ENCODE peak calls at places on chromosome 6, in seven cellular contexts. B, V, Q, F, W, A and E are unnamed samples.

GRCh38 chr6:52577022-52577777 is at the start of gene TRAM2:
- DNase-seq in B (peak), V (peak), Q (peak), F (peak), W (peak), A (peak), E (peak)

GRCh38 chr6:141513830-141514229 is 618.9 kb upstream of the GJE1 start:
- DNase-seq in B (no peak), V (no peak), Q (no peak), F (peak), W (peak), A (no peak), E (no peak)

GRCh38 chr6:25223421-25224052 is 55.6 kb upstream of the CARMIL1 start:
- DNase-seq in B (no peak), V (peak), Q (no peak), F (peak), W (peak), A (no peak), E (peak)

GRCh38 chr6:25715794-25716193 is 38.7 kb upstream of the SLC17A4 start:
- DNase-seq in B (no peak), V (no peak), Q (no peak), F (no peak), W (no peak), A (no peak), E (no peak)

GRCh38 chr6:78835817-78836216 is 31.5 kb upstream of the IRAK1BP1 start:
- DNase-seq in B (no peak), V (no peak), Q (no peak), F (peak), W (no peak), A (no peak), E (no peak)

GRCh38 chr6:62265906-62266305 is 20.1 kb downstream of the KHDRBS2 start:
- DNase-seq in B (no peak), V (no peak), Q (no peak), F (no peak), W (no peak), A (no peak), E (no peak)

GRCh38 chr6:129050086-129050485 is 167.1 kb downstream of the LAMA2 start:
- DNase-seq in B (no peak), V (no peak), Q (no peak), F (no peak), W (peak), A (no peak), E (no peak)

GRCh38 chr6:16698988-16699868 is 62.0 kb downstream of the ATXN1 start:
- DNase-seq in B (no peak), V (no peak), Q (no peak), F (no peak), W (peak), A (no peak), E (no peak)

GRCh38 chr6:149026530-149026942 is 279.7 kb downstream of the UST start:
- DNase-seq in B (no peak), V (no peak), Q (no peak), F (no peak), W (peak), A (no peak), E (no peak)

GRCh38 chr6:56484669-56485068 is 158.0 kb downstream of the DST start:
- DNase-seq in B (no peak), V (no peak), Q (no peak), F (no peak), W (peak), A (no peak), E (no peak)

GRCh38 chr6:140773276-140773675 is 1359.4 kb upstream of the GJE1 start:
- DNase-seq in B (no peak), V (no peak), Q (no peak), F (no peak), W (peak), A (no peak), E (no peak)

GRCh38 chr6:38154731-38155130 is 335.2 kb downstream of the ZFAND3 start:
- DNase-seq in B (no peak), V (no peak), Q (no peak), F (no peak), W (no peak), A (no peak), E (no peak)

GRCh38 chr6:47105469-47106188 is 63.5 kb upstream of the ADGRF1 start:
- DNase-seq in B (no peak), V (no peak), Q (no peak), F (no peak), W (no peak), A (no peak), E (no peak)

GRCh38 chr6:133947302-133947900 is 5.6 kb upstream of the TBPL1 start:
- DNase-seq in B (no peak), V (no peak), Q (no peak), F (no peak), W (no peak), A (no peak), E (no peak)

GRCh38 chr6:2412731-2413130 is 167.3 kb upstream of the GMDS start:
- DNase-seq in B (no peak), V (no peak), Q (no peak), F (no peak), W (peak), A (no peak), E (no peak)

GRCh38 chr6:55445648-55446204 is 118.5 kb downstream of the GFRAL start:
- DNase-seq in B (no peak), V (no peak), Q (no peak), F (peak), W (peak), A (no peak), E (no peak)

GRCh38 chr6:121222656-121223055 is 111.6 kb downstream of the TBC1D32 start:
- DNase-seq in B (no peak), V (no peak), Q (no peak), F (no peak), W (peak), A (no peak), E (no peak)

GRCh38 chr6:28729501-28730402 is 194.0 kb downstream of the TRIM27 start:
- DNase-seq in B (no peak), V (no peak), Q (no peak), F (no peak), W (peak), A (no peak), E (no peak)

GRCh38 chr6:107741191-107741680 is 82.9 kb downstream of the SCML4 start:
- DNase-seq in B (no peak), V (no peak), Q (no peak), F (no peak), W (no peak), A (no peak), E (no peak)

GRCh38 chr6:16200231-16200941 is 38.0 kb upstream of the GMPR start:
- DNase-seq in B (no peak), V (no peak), Q (no peak), F (no peak), W (no peak), A (no peak), E (no peak)

GRCh38 chr6:140082867-140083297 is 708.4 kb upstream of the CITED2 start:
- DNase-seq in B (no peak), V (no peak), Q (no peak), F (no peak), W (peak), A (no peak), E (no peak)

GRCh38 chr6:26264547-26264946 is 100.5 kb upstream of the BTN3A2 start:
- DNase-seq in B (no peak), V (no peak), Q (no peak), F (no peak), W (no peak), A (no peak), E (no peak)

GRCh38 chr6:40485795-40486194 is 101.4 kb downstream of the LRFN2 start:
- DNase-seq in B (no peak), V (no peak), Q (no peak), F (no peak), W (no peak), A (peak), E (no peak)

GRCh38 chr6:11714116-11714797 is 64.3 kb downstream of the ADTRP start:
- DNase-seq in B (no peak), V (no peak), Q (no peak), F (peak), W (no peak), A (no peak), E (no peak)

GRCh38 chr6:161273752-161274487 is at the start of gene AGPAT4:
- DNase-seq in B (peak), V (peak), Q (peak), F (peak), W (peak), A (no peak), E (peak)

GRCh38 chr6:38417521-38417920 is 222.2 kb downstream of the BTBD9 start:
- DNase-seq in B (no peak), V (no peak), Q (no peak), F (no peak), W (peak), A (no peak), E (no peak)

GRCh38 chr6:160462551-160463109 is 114.5 kb downstream of the SLC22A3 start:
- DNase-seq in B (peak), V (no peak), Q (no peak), F (peak), W (peak), A (no peak), E (no peak)

GRCh38 chr6:166621114-166621540 is 5.9 kb downstream of the RPS6KA2 start:
- DNase-seq in B (no peak), V (no peak), Q (no peak), F (no peak), W (no peak), A (no peak), E (no peak)

GRCh38 chr6:105373481-105373880 is 29.4 kb downstream of the PREP start:
- DNase-seq in B (no peak), V (no peak), Q (no peak), F (no peak), W (no peak), A (no peak), E (no peak)

GRCh38 chr6:46352541-46353267 is 138.5 kb downstream of the RCAN2 start:
- DNase-seq in B (no peak), V (no peak), Q (no peak), F (no peak), W (no peak), A (no peak), E (peak)

GRCh38 chr6:150196942-150197745 is 54.3 kb downstream of the PPP1R14C start:
- DNase-seq in B (no peak), V (no peak), Q (no peak), F (no peak), W (no peak), A (no peak), E (no peak)

GRCh38 chr6:15769471-15770088 is 106.8 kb upstream of the DTNBP1 start:
- DNase-seq in B (no peak), V (no peak), Q (no peak), F (no peak), W (peak), A (no peak), E (no peak)